ENCODE peak calls at places on chromosomes 12 and 14, in nine cellular contexts. S is keratinocyte, E is transverse colon, U is fibroblast of the aortic adventitia, R is nephron progenitor cell, Q is neural crest cell, L is pancreas, N is choroid plexus epithelial cell, M is heart left ventricle. C is an unnamed sample.

GRCh38 chr14:59239030-59239429 is 50.6 kb downstream of the DAAM1 start:
- DNase-seq in M (no peak), R (no peak), N (no peak), L (no peak), E (no peak), Q (no peak), U (no peak), S (no peak), C (no peak)

GRCh38 chr12:52043386-52044212 is 7.6 kb upstream of the NR4A1 start:
- DNase-seq in U (peak; percentile 68), E (no peak), S (no peak), R (no peak), L (peak; percentile 82), Q (no peak), M (peak; percentile 88), N (no peak), C (no peak)

GRCh38 chr14:99779751-99780150 is 13.5 kb upstream of the EML1 start:
- DNase-seq in L (no peak), R (no peak), Q (no peak), N (peak; percentile 51), U (no peak), M (no peak), S (peak; percentile 26), E (no peak), C (no peak)

GRCh38 chr14:99737451-99737951 is 53.4 kb downstream of the CYP46A1 start:
- DNase-seq in S (no peak), N (no peak), L (peak; percentile 69), U (peak; percentile 49), M (peak; percentile 76), E (no peak), Q (no peak), R (no peak), C (no peak)

GRCh38 chr12:112506513-112507166 is 87.9 kb downstream of the PTPN11 start:
- DNase-seq in R (no peak), U (no peak), L (no peak), S (no peak), N (no peak), M (no peak), Q (no peak), E (no peak), C (no peak)

GRCh38 chr14:31726337-31726736 is 165.1 kb downstream of the NUBPL start:
- DNase-seq in N (no peak), U (no peak), E (no peak), Q (no peak), S (no peak), M (no peak), R (no peak), L (no peak), C (no peak)

GRCh38 chr12:59113831-59114273 is 193.5 kb upstream of the LRIG3 start:
- DNase-seq in S (peak; percentile 44), N (peak; percentile 93), E (peak; percentile 78), Q (peak; percentile 83), R (peak; percentile 84), M (peak; percentile 69), U (peak; percentile 90), L (peak; percentile 65), C (peak; percentile 17)

GRCh38 chr14:36518586-36519430 is 1.2 kb downstream of the NKX2-1 start:
- DNase-seq in L (no peak), U (no peak), R (peak; percentile 32), Q (no peak), S (no peak), M (no peak), E (no peak), N (no peak), C (no peak)

GRCh38 chr14:69701269-69701668 is 65.7 kb upstream of the SRSF5 start:
- DNase-seq in R (no peak), S (no peak), M (no peak), Q (no peak), L (no peak), E (no peak), U (no peak), N (no peak), C (no peak)

GRCh38 chr14:22390195-22390594 is 198.8 kb downstream of the DAD1 start:
- DNase-seq in M (no peak), N (no peak), Q (no peak), L (no peak), R (no peak), E (no peak), U (no peak), S (no peak), C (no peak)

GRCh38 chr14:97381309-97381708 is 584.1 kb downstream of the VRK1 start:
- DNase-seq in Q (no peak), R (no peak), U (no peak), L (no peak), N (no peak), S (no peak), M (no peak), E (no peak), C (no peak)

GRCh38 chr12:4277856-4278581 is 4.5 kb downstream of the CCND2 start:
- DNase-seq in U (no peak), M (no peak), N (no peak), R (no peak), S (no peak), L (no peak), E (no peak), Q (no peak), C (no peak)

GRCh38 chr14:73786632-73786941 is 65.0 kb upstream of the PTGR2 start:
- DNase-seq in R (peak; percentile 56), U (no peak), N (peak; percentile 48), S (no peak), E (peak; percentile 40), M (peak; percentile 63), Q (peak; percentile 31), L (peak; percentile 43), C (no peak)

GRCh38 chr14:75842624-75843023 is 139.2 kb downstream of the TGFB3 start:
- DNase-seq in N (no peak), R (no peak), M (no peak), Q (no peak), S (no peak), E (no peak), U (no peak), L (no peak), C (no peak)

DNA sequence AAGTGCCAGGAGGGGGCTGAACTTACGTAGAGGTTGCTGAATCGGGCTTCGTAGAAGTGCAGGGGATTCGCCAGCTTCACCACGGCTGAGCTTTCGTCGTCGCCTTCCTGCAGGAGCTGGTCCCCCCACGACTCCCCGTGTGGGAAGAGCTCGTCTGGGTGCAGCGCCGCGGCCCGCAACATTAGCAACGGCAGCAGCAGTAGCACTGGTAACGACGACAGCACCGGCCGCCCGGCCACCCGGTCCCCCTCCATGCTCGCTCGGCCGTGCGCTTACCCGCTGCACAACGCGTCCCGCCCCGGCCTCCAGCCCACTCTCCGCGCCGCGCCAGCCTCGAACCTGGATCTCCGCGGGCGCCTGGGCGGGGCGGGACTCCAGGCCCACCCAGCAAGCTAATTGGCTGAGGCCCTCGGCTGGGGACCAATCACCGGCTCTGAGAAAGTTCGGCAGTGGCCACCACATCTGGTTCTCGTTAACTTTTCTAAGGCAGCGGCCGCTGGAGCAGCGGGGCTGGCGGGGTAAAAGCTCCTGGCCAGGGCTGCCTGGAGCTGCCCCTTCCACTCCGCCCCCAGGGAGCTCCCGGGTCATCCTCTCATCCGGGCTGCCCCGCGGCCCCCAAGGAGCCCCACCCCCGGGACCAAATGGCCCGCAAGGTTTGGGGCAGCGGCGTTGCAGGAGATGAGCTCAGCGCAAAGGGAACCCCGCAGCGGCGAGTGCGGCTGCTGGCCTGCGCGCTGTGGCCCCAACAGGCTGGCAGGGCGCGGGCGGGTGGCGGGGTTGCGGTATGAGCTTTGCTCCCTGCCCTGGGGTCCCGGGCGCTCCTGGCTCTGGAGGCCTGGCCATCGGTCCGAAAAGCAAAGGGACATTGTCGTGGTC is at the start of gene NID2:
- DNase-seq in E (peak; percentile 82), R (peak; percentile 91), M (peak; percentile 91), Q (peak; percentile 84), N (peak; percentile 97), S (no peak), U (peak; percentile 97), L (peak; percentile 56), C (peak; percentile 27)
- TF ChIP-seq CTCF in E (no peak), R (no peak), M (no peak), Q (no peak), N (peak; percentile 23), S (no peak), U (no peak), L (no peak), C (no peak)

GRCh38 chr12:7017870-7018349 is 366 bp downstream of the LPCAT3 start:
- DNase-seq in R (peak; percentile 77), E (peak; percentile 50), M (no peak), Q (no peak), S (no peak), N (no peak), U (no peak), L (no peak), C (no peak)
- TF ChIP-seq CTCF in R (no peak), E (no peak), M (no peak), Q (no peak), S (no peak), N (no peak), U (no peak), L (no peak), C (no peak)

GRCh38 chr12:98503343-98503592 is 12.1 kb upstream of the TMPO start:
- DNase-seq in U (no peak), N (peak; percentile 97), E (peak; percentile 93), S (peak; percentile 77), L (peak; percentile 88), Q (peak; percentile 97), R (peak; percentile 90), M (peak; percentile 90), C (peak; percentile 47)
- TF ChIP-seq CTCF in U (no peak), N (no peak), E (no peak), S (no peak), L (no peak), Q (no peak), R (no peak), M (no peak), C (no peak)

GRCh38 chr12:124597041-124597440 is 29.6 kb upstream of the NCOR2 start:
- DNase-seq in M (no peak), U (no peak), Q (no peak), N (no peak), E (no peak), L (no peak), S (no peak), R (no peak), C (no peak)

GRCh38 chr12:124595444-124595843 is 28.0 kb upstream of the NCOR2 start:
- DNase-seq in Q (no peak), E (no peak), U (no peak), L (no peak), S (no peak), R (no peak), N (no peak), M (no peak), C (no peak)

GRCh38 chr12:124603143-124603542 is 35.7 kb upstream of the NCOR2 start:
- DNase-seq in M (no peak), N (no peak), E (no peak), L (no peak), U (no peak), Q (no peak), S (no peak), R (no peak), C (no peak)

GRCh38 chr12:124601699-124602098 is 34.3 kb upstream of the NCOR2 start:
- DNase-seq in L (no peak), U (no peak), S (no peak), N (no peak), M (no peak), R (no peak), Q (no peak), E (no peak), C (no peak)

GRCh38 chr12:124599074-124599999 is 31.9 kb upstream of the NCOR2 start:
- DNase-seq in M (no peak), R (no peak), U (peak; percentile 78), Q (no peak), L (no peak), N (peak; percentile 85), E (no peak), S (no peak), C (no peak)
- TF ChIP-seq CTCF in M (no peak), R (no peak), U (peak; percentile 47), Q (no peak), L (no peak), N (peak; percentile 54), E (no peak), S (peak; percentile 22), C (no peak)

GRCh38 chr12:45890276-45890675 is 100.1 kb downstream of the SCAF11 start:
- DNase-seq in U (no peak), M (no peak), S (no peak), N (no peak), E (no peak), R (no peak), L (no peak), Q (no peak), C (no peak)
- TF ChIP-seq CTCF in U (no peak), M (no peak), S (no peak), N (no peak), E (no peak), R (no peak), L (no peak), Q (peak; percentile 29), C (no peak)